ENCODE peak calls at places on chromosomes 3 and 15, in six cellular contexts. One of them, this sample, is unnamed.

GRCh38 chr3:58260733-58261132 is 23.1 kb downstream of the ABHD6 start:
- DNase-seq in CD8-positive, alpha-beta memory T cell: no peak
- DNase-seq in epithelial cell of esophagus: no peak
- DNase-seq in HCT116: no peak
- DNase-seq in endothelial cell of umbilical vein: no peak
- DNase-seq in transverse colon: no peak
- DNase-seq in this sample: no peak

GRCh38 chr3:177439729-177440269 is 242.5 kb upstream of the TBL1XR1 start:
- DNase-seq in CD8-positive, alpha-beta memory T cell: no peak
- DNase-seq in epithelial cell of esophagus: no peak
- DNase-seq in HCT116: no peak
- DNase-seq in endothelial cell of umbilical vein: no peak
- DNase-seq in transverse colon: no peak
- DNase-seq in this sample: no peak

GRCh38 chr3:190321789-190322603 is at the start of gene CLDN1:
- DNase-seq in CD8-positive, alpha-beta memory T cell: peak; percentile 68
- DNase-seq in epithelial cell of esophagus: peak; percentile 82
- DNase-seq in HCT116: peak; percentile 24
- DNase-seq in endothelial cell of umbilical vein: peak; percentile 67
- DNase-seq in transverse colon: peak; percentile 84
- DNase-seq in this sample: peak; percentile 88

GRCh38 chr3:122356402-122356801 is 26.6 kb downstream of the MIX23 start:
- DNase-seq in CD8-positive, alpha-beta memory T cell: no peak
- DNase-seq in epithelial cell of esophagus: peak; percentile 74
- DNase-seq in HCT116: peak; percentile 34
- DNase-seq in endothelial cell of umbilical vein: no peak
- DNase-seq in transverse colon: peak; percentile 78
- DNase-seq in this sample: peak; percentile 76

GRCh38 chr3:30970183-30970582 is 75.7 kb upstream of the GADL1 start:
- DNase-seq in CD8-positive, alpha-beta memory T cell: no peak
- DNase-seq in epithelial cell of esophagus: peak; percentile 27
- DNase-seq in HCT116: no peak
- DNase-seq in endothelial cell of umbilical vein: peak; percentile 24
- DNase-seq in transverse colon: no peak
- DNase-seq in this sample: no peak

GRCh38 chr3:193400304-193400703 is 21.8 kb upstream of the ATP13A5 start:
- DNase-seq in CD8-positive, alpha-beta memory T cell: no peak
- DNase-seq in epithelial cell of esophagus: peak; percentile 10
- DNase-seq in HCT116: no peak
- DNase-seq in endothelial cell of umbilical vein: no peak
- DNase-seq in transverse colon: no peak
- DNase-seq in this sample: no peak

GRCh38 chr3:155217591-155217990 is 75.9 kb downstream of the STRIT1 start:
- DNase-seq in CD8-positive, alpha-beta memory T cell: no peak
- DNase-seq in epithelial cell of esophagus: peak; percentile 48
- DNase-seq in HCT116: no peak
- DNase-seq in endothelial cell of umbilical vein: no peak
- DNase-seq in transverse colon: no peak
- DNase-seq in this sample: no peak

GRCh38 chr15:96521386-96521785 is 190.9 kb downstream of the NR2F2 start:
- DNase-seq in CD8-positive, alpha-beta memory T cell: no peak
- DNase-seq in epithelial cell of esophagus: no peak
- DNase-seq in HCT116: no peak
- DNase-seq in endothelial cell of umbilical vein: no peak
- DNase-seq in transverse colon: no peak
- DNase-seq in this sample: no peak

GRCh38 chr15:70066422-70066821 is 31.3 kb downstream of the TLE3 start:
- DNase-seq in CD8-positive, alpha-beta memory T cell: no peak
- DNase-seq in epithelial cell of esophagus: no peak
- DNase-seq in HCT116: no peak
- DNase-seq in endothelial cell of umbilical vein: no peak
- DNase-seq in transverse colon: no peak
- DNase-seq in this sample: no peak

GRCh38 chr3:21326704-21327103 is 424.3 kb downstream of the ZNF385D start:
- DNase-seq in CD8-positive, alpha-beta memory T cell: no peak
- DNase-seq in epithelial cell of esophagus: no peak
- DNase-seq in HCT116: no peak
- DNase-seq in endothelial cell of umbilical vein: peak; percentile 2
- DNase-seq in transverse colon: no peak
- DNase-seq in this sample: no peak

GRCh38 chr3:64238971-64239667 is 13.9 kb upstream of the PRICKLE2 start:
- DNase-seq in CD8-positive, alpha-beta memory T cell: no peak
- DNase-seq in epithelial cell of esophagus: peak; percentile 87
- DNase-seq in HCT116: no peak
- DNase-seq in endothelial cell of umbilical vein: no peak
- DNase-seq in transverse colon: peak; percentile 63
- DNase-seq in this sample: no peak

GRCh38 chr15:67746022-67746421 is 79.3 kb upstream of the SKOR1 start:
- DNase-seq in CD8-positive, alpha-beta memory T cell: no peak
- DNase-seq in epithelial cell of esophagus: peak; percentile 71
- DNase-seq in HCT116: no peak
- DNase-seq in endothelial cell of umbilical vein: no peak
- DNase-seq in transverse colon: no peak
- DNase-seq in this sample: no peak

GRCh38 chr3:184808021-184808420 is 3.9 kb upstream of the VPS8 start:
- DNase-seq in CD8-positive, alpha-beta memory T cell: no peak
- DNase-seq in epithelial cell of esophagus: no peak
- DNase-seq in HCT116: peak; percentile 44
- DNase-seq in endothelial cell of umbilical vein: no peak
- DNase-seq in transverse colon: no peak
- DNase-seq in this sample: no peak

GRCh38 chr15:91593081-91593480 is 260.4 kb upstream of the SLCO3A1 start:
- DNase-seq in CD8-positive, alpha-beta memory T cell: no peak
- DNase-seq in epithelial cell of esophagus: peak; percentile 41
- DNase-seq in HCT116: no peak
- DNase-seq in endothelial cell of umbilical vein: no peak
- DNase-seq in transverse colon: no peak
- DNase-seq in this sample: no peak

GRCh38 chr3:89227218-89227617 is 119.8 kb downstream of the EPHA3 start:
- DNase-seq in CD8-positive, alpha-beta memory T cell: no peak
- DNase-seq in epithelial cell of esophagus: peak; percentile 61
- DNase-seq in HCT116: no peak
- DNase-seq in endothelial cell of umbilical vein: no peak
- DNase-seq in transverse colon: no peak
- DNase-seq in this sample: no peak

GRCh38 chr15:39783244-39783820 is 691 bp upstream of the FSIP1 start:
- DNase-seq in CD8-positive, alpha-beta memory T cell: no peak
- DNase-seq in epithelial cell of esophagus: no peak
- DNase-seq in HCT116: no peak
- DNase-seq in endothelial cell of umbilical vein: peak; percentile 51
- DNase-seq in transverse colon: no peak
- DNase-seq in this sample: no peak

GRCh38 chr3:51340311-51340829 is 44.7 kb upstream of the MANF start:
- DNase-seq in CD8-positive, alpha-beta memory T cell: no peak
- DNase-seq in epithelial cell of esophagus: peak; percentile 91
- DNase-seq in HCT116: peak; percentile 83
- DNase-seq in endothelial cell of umbilical vein: peak; percentile 89
- DNase-seq in transverse colon: no peak
- DNase-seq in this sample: peak; percentile 23

GRCh38 chr15:70095387-70096214 is 2.1 kb downstream of the TLE3 start:
- DNase-seq in CD8-positive, alpha-beta memory T cell: no peak
- DNase-seq in epithelial cell of esophagus: peak; percentile 29
- DNase-seq in HCT116: no peak
- DNase-seq in endothelial cell of umbilical vein: peak; percentile 27
- DNase-seq in transverse colon: peak; percentile 43
- DNase-seq in this sample: peak; percentile 67

GRCh38 chr3:178003756-178004155 is 532.5 kb upstream of the KCNMB2 start:
- DNase-seq in CD8-positive, alpha-beta memory T cell: no peak
- DNase-seq in epithelial cell of esophagus: peak; percentile 48
- DNase-seq in HCT116: no peak
- DNase-seq in endothelial cell of umbilical vein: no peak
- DNase-seq in transverse colon: no peak
- DNase-seq in this sample: no peak

DNA sequence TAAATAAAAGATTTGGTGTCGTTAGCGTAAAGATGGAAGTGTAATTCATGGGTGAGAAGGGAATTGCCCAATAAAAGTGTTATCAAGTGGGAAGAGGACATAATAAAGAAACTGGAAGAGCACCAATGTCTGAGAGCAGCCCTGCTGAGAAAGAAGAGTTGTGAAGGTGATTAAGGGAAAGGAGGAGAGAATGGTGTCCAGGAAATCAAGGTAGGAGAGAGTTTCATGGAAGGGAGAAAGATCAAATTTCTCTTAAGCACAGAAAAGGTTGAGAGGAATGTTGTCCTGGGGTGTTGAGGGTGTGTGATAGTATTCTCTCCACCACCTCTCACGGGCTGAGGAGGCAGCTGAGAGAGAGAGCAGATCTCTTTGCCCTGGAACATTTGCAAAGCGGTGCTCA is 339.7 kb downstream of the SATB1 start:
- DNase-seq in CD8-positive, alpha-beta memory T cell: no peak
- DNase-seq in epithelial cell of esophagus: no peak
- DNase-seq in HCT116: no peak
- DNase-seq in endothelial cell of umbilical vein: no peak
- DNase-seq in transverse colon: no peak
- DNase-seq in this sample: no peak
- H3K4me3 ChIP-seq in CD8-positive, alpha-beta memory T cell: no peak overlapping the region
- H3K4me3 ChIP-seq in epithelial cell of esophagus: no peak overlapping the region
- H3K4me3 ChIP-seq in HCT116: no peak overlapping the region
- H3K4me3 ChIP-seq in endothelial cell of umbilical vein: no peak overlapping the region
- H3K4me3 ChIP-seq in transverse colon: no peak overlapping the region
- H3K4me3 ChIP-seq in this sample: no peak overlapping the region

DNA sequence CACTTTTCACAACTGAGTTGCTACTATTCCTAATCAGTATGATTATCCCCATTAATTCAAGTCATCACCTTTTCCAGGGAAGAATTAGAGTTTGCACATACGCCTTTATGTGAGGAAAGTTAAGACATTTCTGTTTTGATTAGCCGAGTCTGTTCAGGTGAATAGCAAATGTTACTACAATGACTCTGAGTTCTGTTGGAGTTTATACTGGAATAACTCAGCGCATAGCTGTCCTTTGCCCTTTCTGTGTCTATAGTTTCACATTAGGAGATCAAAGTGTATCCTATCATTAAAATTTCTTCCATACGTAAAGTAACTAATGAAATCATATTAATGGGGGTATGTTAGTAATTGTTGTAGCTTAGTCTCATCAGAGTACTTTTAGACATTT is 4.9 kb downstream of the RAB8B start:
- DNase-seq in CD8-positive, alpha-beta memory T cell: no peak
- DNase-seq in epithelial cell of esophagus: no peak
- DNase-seq in HCT116: no peak
- DNase-seq in endothelial cell of umbilical vein: no peak
- DNase-seq in transverse colon: no peak
- DNase-seq in this sample: no peak
- H3K4me3 ChIP-seq in CD8-positive, alpha-beta memory T cell: peak overlapping the region; percentile 52
- H3K4me3 ChIP-seq in epithelial cell of esophagus: no peak overlapping the region
- H3K4me3 ChIP-seq in HCT116: no peak overlapping the region
- H3K4me3 ChIP-seq in endothelial cell of umbilical vein: no peak overlapping the region
- H3K4me3 ChIP-seq in transverse colon: no peak overlapping the region
- H3K4me3 ChIP-seq in this sample: no peak overlapping the region

DNA sequence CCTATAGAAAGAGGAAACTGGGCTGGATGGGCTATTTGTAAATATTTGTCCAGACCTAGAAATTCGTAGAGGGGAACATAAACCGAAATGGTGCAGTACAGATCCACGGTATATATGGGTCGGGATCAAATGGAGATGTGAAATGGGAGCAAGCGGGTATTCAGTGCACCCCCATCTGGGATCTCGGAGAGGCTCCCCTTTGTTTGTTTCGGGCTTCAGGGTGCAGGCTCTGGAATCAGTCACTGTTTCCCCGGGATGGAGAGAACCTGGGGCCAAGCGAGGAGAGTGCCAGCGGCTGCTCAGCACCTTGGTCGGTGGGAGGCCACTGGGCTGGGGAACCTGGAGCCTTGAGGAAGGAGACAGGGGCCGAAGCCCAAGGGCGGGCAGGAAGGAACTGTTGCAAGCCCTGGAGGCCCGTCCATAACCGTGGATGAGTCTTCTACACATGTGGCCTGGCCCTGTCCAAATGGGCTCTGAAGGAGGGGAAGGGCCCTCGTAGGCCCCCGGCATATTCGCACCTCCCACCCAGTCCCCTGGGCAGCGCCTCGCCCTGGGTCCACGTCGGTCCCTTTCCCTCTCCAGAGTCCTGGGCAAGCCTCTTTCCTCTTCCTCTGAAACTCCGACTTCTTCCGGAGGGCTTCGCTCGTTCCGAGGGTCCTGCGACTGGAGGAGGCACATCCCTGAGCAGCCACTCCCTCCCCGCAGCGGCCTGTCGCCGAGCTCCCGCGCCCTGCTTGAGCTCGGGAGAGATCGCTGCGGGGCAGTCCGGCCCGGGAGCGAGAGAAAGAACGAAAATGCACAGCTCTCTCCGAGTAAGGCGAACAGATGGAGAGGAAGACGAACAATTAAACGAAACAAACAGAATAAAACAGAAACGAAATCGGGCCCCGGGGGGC is 3.0 kb downstream of the ISL2 start:
- DNase-seq in CD8-positive, alpha-beta memory T cell: no peak
- DNase-seq in epithelial cell of esophagus: no peak
- DNase-seq in HCT116: no peak
- DNase-seq in endothelial cell of umbilical vein: peak; percentile 62
- DNase-seq in transverse colon: peak; percentile 23
- DNase-seq in this sample: no peak
- H3K4me3 ChIP-seq in CD8-positive, alpha-beta memory T cell: peak overlapping the region; percentile 56
- H3K4me3 ChIP-seq in epithelial cell of esophagus: no peak overlapping the region
- H3K4me3 ChIP-seq in HCT116: no peak overlapping the region
- H3K4me3 ChIP-seq in endothelial cell of umbilical vein: peak overlapping the region; percentile 20
- H3K4me3 ChIP-seq in transverse colon: peak overlapping the region; percentile 20
- H3K4me3 ChIP-seq in this sample: peak overlapping the region; percentile 48

GRCh38 chr3:11568503-11569155 is 75.1 kb downstream of the VGLL4 start:
- DNase-seq in CD8-positive, alpha-beta memory T cell: no peak
- DNase-seq in epithelial cell of esophagus: peak; percentile 89
- DNase-seq in HCT116: peak; percentile 59
- DNase-seq in endothelial cell of umbilical vein: peak; percentile 97
- DNase-seq in transverse colon: peak; percentile 46
- DNase-seq in this sample: peak; percentile 65
- H3K4me3 ChIP-seq in CD8-positive, alpha-beta memory T cell: no peak overlapping the region
- H3K4me3 ChIP-seq in epithelial cell of esophagus: no peak overlapping the region
- H3K4me3 ChIP-seq in HCT116: peak overlapping the region; percentile 52
- H3K4me3 ChIP-seq in endothelial cell of umbilical vein: peak overlapping the region; percentile 3
- H3K4me3 ChIP-seq in transverse colon: no peak overlapping the region
- H3K4me3 ChIP-seq in this sample: no peak overlapping the region

DNA sequence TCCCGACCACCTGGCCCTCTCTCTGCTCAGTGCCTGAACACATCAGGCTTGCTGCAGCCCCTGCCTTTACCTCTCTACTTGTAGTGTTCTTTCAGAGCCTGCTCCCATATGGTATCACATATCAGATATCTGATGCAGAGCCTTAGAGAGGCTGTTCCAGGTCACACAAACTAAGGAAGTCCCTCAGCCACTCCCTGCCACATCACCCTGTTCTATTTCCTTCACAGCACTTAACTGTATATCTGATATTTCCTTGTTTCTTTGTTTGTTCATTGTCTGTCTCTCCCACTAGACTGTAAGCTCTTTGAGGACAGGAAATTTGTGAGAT is 976 bp upstream of the ALDH1L1 start:
- DNase-seq in CD8-positive, alpha-beta memory T cell: no peak
- DNase-seq in epithelial cell of esophagus: peak; percentile 19
- DNase-seq in HCT116: no peak
- DNase-seq in endothelial cell of umbilical vein: no peak
- DNase-seq in transverse colon: no peak
- DNase-seq in this sample: no peak
- H3K4me3 ChIP-seq in CD8-positive, alpha-beta memory T cell: no peak overlapping the region
- H3K4me3 ChIP-seq in epithelial cell of esophagus: peak overlapping the region; percentile 53
- H3K4me3 ChIP-seq in HCT116: no peak overlapping the region
- H3K4me3 ChIP-seq in endothelial cell of umbilical vein: no peak overlapping the region
- H3K4me3 ChIP-seq in transverse colon: peak overlapping the region; percentile 49
- H3K4me3 ChIP-seq in this sample: no peak overlapping the region